ENCODE peak calls at places on chromosomes 11 and 22, in six cellular contexts. One of them, this sample, is unnamed.

GRCh38 chr11:6323291-6323905 is 3.1 kb upstream of the CAVIN3 start:
- DNase-seq in stimulated activated CD4-positive, alpha-beta T cell treated with anti-CD3 and anti-CD28 coated beads, Interleukin-1b, Interleukin-23, amount 100 ng/mL, for 24 hours: no peak
- DNase-seq in T-helper 1 cell: no peak
- DNase-seq in aorta: no peak
- DNase-seq in AG04449: no peak
- DNase-seq in HT1080: no peak
- DNase-seq in this sample: no peak

GRCh38 chr11:65489061-65489705 is 9.7 kb upstream of the MALAT1 start:
- DNase-seq in stimulated activated CD4-positive, alpha-beta T cell treated with anti-CD3 and anti-CD28 coated beads, Interleukin-1b, Interleukin-23, amount 100 ng/mL, for 24 hours: no peak
- DNase-seq in T-helper 1 cell: no peak
- DNase-seq in aorta: peak
- DNase-seq in AG04449: peak
- DNase-seq in HT1080: peak
- DNase-seq in this sample: no peak

GRCh38 chr11:130979386-130979972 is 63.2 kb upstream of the SNX19 start:
- DNase-seq in T-helper 1 cell: no peak
- DNase-seq in AG04449: no peak
- DNase-seq in HT1080: no peak
- DNase-seq in stimulated activated CD4-positive, alpha-beta T cell treated with anti-CD3 and anti-CD28 coated beads, Interleukin-1b, Interleukin-23, amount 100 ng/mL, for 24 hours: no peak
- DNase-seq in aorta: no peak
- DNase-seq in this sample: no peak

GRCh38 chr11:76167590-76167989 is 38.7 kb downstream of the WNT11 start:
- DNase-seq in AG04449: no peak
- DNase-seq in T-helper 1 cell: no peak
- DNase-seq in aorta: no peak
- DNase-seq in HT1080: no peak
- DNase-seq in stimulated activated CD4-positive, alpha-beta T cell treated with anti-CD3 and anti-CD28 coated beads, Interleukin-1b, Interleukin-23, amount 100 ng/mL, for 24 hours: no peak
- DNase-seq in this sample: no peak

GRCh38 chr22:38760477-38761201 is 4.8 kb upstream of the SUN2 start:
- DNase-seq in aorta: no peak
- DNase-seq in stimulated activated CD4-positive, alpha-beta T cell treated with anti-CD3 and anti-CD28 coated beads, Interleukin-1b, Interleukin-23, amount 100 ng/mL, for 24 hours: no peak
- DNase-seq in T-helper 1 cell: no peak
- DNase-seq in AG04449: no peak
- DNase-seq in HT1080: peak
- DNase-seq in this sample: no peak

GRCh38 chr22:32917577-32918375 is 116.3 kb downstream of the TIMP3 start:
- DNase-seq in AG04449: no peak
- DNase-seq in HT1080: no peak
- DNase-seq in aorta: peak
- DNase-seq in stimulated activated CD4-positive, alpha-beta T cell treated with anti-CD3 and anti-CD28 coated beads, Interleukin-1b, Interleukin-23, amount 100 ng/mL, for 24 hours: no peak
- DNase-seq in T-helper 1 cell: no peak
- DNase-seq in this sample: no peak

GRCh38 chr22:28882545-28882877 is 861 bp upstream of the ZNRF3 start:
- DNase-seq in HT1080: no peak
- DNase-seq in T-helper 1 cell: no peak
- DNase-seq in aorta: no peak
- DNase-seq in AG04449: no peak
- DNase-seq in stimulated activated CD4-positive, alpha-beta T cell treated with anti-CD3 and anti-CD28 coated beads, Interleukin-1b, Interleukin-23, amount 100 ng/mL, for 24 hours: peak
- DNase-seq in this sample: no peak

GRCh38 chr11:70116386-70117077 is 38.4 kb downstream of the ANO1 start:
- DNase-seq in AG04449: no peak
- DNase-seq in T-helper 1 cell: no peak
- DNase-seq in HT1080: no peak
- DNase-seq in aorta: no peak
- DNase-seq in stimulated activated CD4-positive, alpha-beta T cell treated with anti-CD3 and anti-CD28 coated beads, Interleukin-1b, Interleukin-23, amount 100 ng/mL, for 24 hours: no peak
- DNase-seq in this sample: no peak

GRCh38 chr22:19903513-19903912 is 38.1 kb upstream of the COMT start:
- DNase-seq in T-helper 1 cell: no peak
- DNase-seq in HT1080: no peak
- DNase-seq in stimulated activated CD4-positive, alpha-beta T cell treated with anti-CD3 and anti-CD28 coated beads, Interleukin-1b, Interleukin-23, amount 100 ng/mL, for 24 hours: no peak
- DNase-seq in AG04449: no peak
- DNase-seq in aorta: no peak
- DNase-seq in this sample: no peak

This sample was measured in activated effector memory CD4-positive, alpha-beta T cell treated with Interleukin-2 at 50 U/mL for 16 hours.